ENCODE peak calls at places on chromosomes 2 and 18, in nine cellular contexts. One of them, this sample, is unnamed. For H3K4me1 and H3K36me3, the result is how much of the 10 kb centered on the place peaks cover.

GRCh38 chr18:23922939-23923338 is 91.6 kb upstream of the TTC39C start:
- DNase-seq in heart right ventricle: no peak
- DNase-seq in PC-9: no peak
- DNase-seq in HepG2: no peak
- DNase-seq in hepatocyte: no peak
- DNase-seq in colonic mucosa: no peak
- DNase-seq in GM23248: no peak
- DNase-seq in iPS DF 6.9: no peak
- DNase-seq in cardiac muscle cell: no peak
- DNase-seq in this sample: no peak

GRCh38 chr2:64455545-64455944 is 1.6 kb downstream of the LGALSL start:
- DNase-seq in heart right ventricle: no peak
- DNase-seq in PC-9: no peak
- DNase-seq in HepG2: peak
- DNase-seq in hepatocyte: no peak
- DNase-seq in colonic mucosa: no peak
- DNase-seq in GM23248: no peak
- DNase-seq in iPS DF 6.9: no peak
- DNase-seq in cardiac muscle cell: no peak
- DNase-seq in this sample: no peak

GRCh38 chr2:220356076-220356475 is 728.6 kb downstream of the SLC4A3 start:
- DNase-seq in heart right ventricle: no peak
- DNase-seq in PC-9: peak
- DNase-seq in HepG2: no peak
- DNase-seq in hepatocyte: no peak
- DNase-seq in colonic mucosa: no peak
- DNase-seq in GM23248: no peak
- DNase-seq in iPS DF 6.9: no peak
- DNase-seq in cardiac muscle cell: no peak
- DNase-seq in this sample: no peak

GRCh38 chr2:233544079-233544690 is 22.4 kb downstream of the USP40 start:
- DNase-seq in heart right ventricle: no peak
- DNase-seq in PC-9: no peak
- DNase-seq in HepG2: no peak
- DNase-seq in hepatocyte: no peak
- DNase-seq in colonic mucosa: peak
- DNase-seq in GM23248: peak
- DNase-seq in iPS DF 6.9: no peak
- DNase-seq in cardiac muscle cell: no peak
- DNase-seq in this sample: no peak

GRCh38 chr18:5237083-5237722 is 40.1 kb upstream of the AKAIN1 start:
- DNase-seq in heart right ventricle: no peak
- DNase-seq in PC-9: no peak
- DNase-seq in HepG2: peak
- DNase-seq in hepatocyte: no peak
- DNase-seq in colonic mucosa: no peak
- DNase-seq in GM23248: peak
- DNase-seq in iPS DF 6.9: no peak
- DNase-seq in cardiac muscle cell: no peak
- DNase-seq in this sample: no peak

GRCh38 chr2:15808221-15808574 is 132.2 kb upstream of the MYCN start:
- DNase-seq in heart right ventricle: no peak
- DNase-seq in PC-9: no peak
- DNase-seq in HepG2: no peak
- DNase-seq in hepatocyte: no peak
- DNase-seq in colonic mucosa: no peak
- DNase-seq in GM23248: no peak
- DNase-seq in iPS DF 6.9: no peak
- DNase-seq in cardiac muscle cell: no peak
- DNase-seq in this sample: no peak

GRCh38 chr18:51867767-51868166 is 472.2 kb upstream of the DCC start:
- DNase-seq in heart right ventricle: no peak
- DNase-seq in PC-9: no peak
- DNase-seq in HepG2: no peak
- DNase-seq in hepatocyte: peak
- DNase-seq in colonic mucosa: no peak
- DNase-seq in GM23248: peak
- DNase-seq in iPS DF 6.9: no peak
- DNase-seq in cardiac muscle cell: peak
- DNase-seq in this sample: no peak

GRCh38 chr2:96580771-96581170 is 44.2 kb downstream of the ARID5A start:
- DNase-seq in heart right ventricle: no peak
- DNase-seq in PC-9: no peak
- DNase-seq in HepG2: peak
- DNase-seq in hepatocyte: peak
- DNase-seq in colonic mucosa: no peak
- DNase-seq in GM23248: peak
- DNase-seq in iPS DF 6.9: no peak
- DNase-seq in cardiac muscle cell: peak
- DNase-seq in this sample: no peak

GRCh38 chr2:102184018-102184417 is 2.8 kb upstream of the IL1RL2 start:
- DNase-seq in heart right ventricle: no peak
- DNase-seq in PC-9: no peak
- DNase-seq in HepG2: no peak
- DNase-seq in hepatocyte: no peak
- DNase-seq in colonic mucosa: no peak
- DNase-seq in GM23248: no peak
- DNase-seq in iPS DF 6.9: no peak
- DNase-seq in cardiac muscle cell: no peak
- DNase-seq in this sample: no peak

GRCh38 chr18:8771930-8772329 is 66.6 kb downstream of the MTCL1 start:
- DNase-seq in heart right ventricle: peak
- DNase-seq in PC-9: no peak
- DNase-seq in HepG2: no peak
- DNase-seq in hepatocyte: no peak
- DNase-seq in colonic mucosa: no peak
- DNase-seq in GM23248: peak
- DNase-seq in iPS DF 6.9: no peak
- DNase-seq in cardiac muscle cell: no peak
- DNase-seq in this sample: peak

GRCh38 chr18:43875496-43875895 is 598.2 kb upstream of the SYT4 start:
- DNase-seq in heart right ventricle: no peak
- DNase-seq in PC-9: no peak
- DNase-seq in HepG2: no peak
- DNase-seq in hepatocyte: peak
- DNase-seq in colonic mucosa: no peak
- DNase-seq in GM23248: peak
- DNase-seq in iPS DF 6.9: no peak
- DNase-seq in cardiac muscle cell: no peak
- DNase-seq in this sample: no peak

GRCh38 chr2:177315303-177315887 is 50.9 kb upstream of the NFE2L2 start:
- DNase-seq in heart right ventricle: no peak
- DNase-seq in PC-9: no peak
- DNase-seq in HepG2: no peak
- DNase-seq in hepatocyte: no peak
- DNase-seq in colonic mucosa: no peak
- DNase-seq in GM23248: no peak
- DNase-seq in iPS DF 6.9: no peak
- DNase-seq in cardiac muscle cell: no peak
- DNase-seq in this sample: no peak

GRCh38 chr2:28668880-28669279 is 82.8 kb upstream of the PPP1CB start:
- DNase-seq in heart right ventricle: no peak
- DNase-seq in PC-9: no peak
- DNase-seq in HepG2: no peak
- DNase-seq in hepatocyte: no peak
- DNase-seq in colonic mucosa: no peak
- DNase-seq in GM23248: no peak
- DNase-seq in iPS DF 6.9: no peak
- DNase-seq in cardiac muscle cell: no peak
- DNase-seq in this sample: no peak

GRCh38 chr2:98134601-98135000 is 47.6 kb downstream of the VWA3B start:
- DNase-seq in heart right ventricle: no peak
- DNase-seq in PC-9: no peak
- DNase-seq in HepG2: no peak
- DNase-seq in hepatocyte: peak
- DNase-seq in colonic mucosa: no peak
- DNase-seq in GM23248: no peak
- DNase-seq in iPS DF 6.9: no peak
- DNase-seq in cardiac muscle cell: no peak
- DNase-seq in this sample: no peak

GRCh38 chr2:237315170-237315880 is 98.6 kb downstream of the COL6A3 start:
- DNase-seq in heart right ventricle: peak
- DNase-seq in PC-9: no peak
- DNase-seq in HepG2: peak
- DNase-seq in hepatocyte: peak
- DNase-seq in colonic mucosa: peak
- DNase-seq in GM23248: peak
- DNase-seq in iPS DF 6.9: no peak
- DNase-seq in cardiac muscle cell: peak
- DNase-seq in this sample: peak
- H3K4me1 ChIP-seq in heart right ventricle: under half
- H3K4me1 ChIP-seq in PC-9: under half
- H3K4me1 ChIP-seq in HepG2: under half
- H3K4me1 ChIP-seq in hepatocyte: under half
- H3K4me1 ChIP-seq in colonic mucosa: under half
- H3K4me1 ChIP-seq in GM23248: under half
- H3K4me1 ChIP-seq in iPS DF 6.9: under half
- H3K4me1 ChIP-seq in cardiac muscle cell: under half
- H3K4me1 ChIP-seq in this sample: half or more

GRCh38 chr2:71455011-71455740 is 1.8 kb downstream of the DYSF start:
- DNase-seq in heart right ventricle: no peak
- DNase-seq in PC-9: no peak
- DNase-seq in HepG2: no peak
- DNase-seq in hepatocyte: no peak
- DNase-seq in colonic mucosa: no peak
- DNase-seq in GM23248: no peak
- DNase-seq in iPS DF 6.9: no peak
- DNase-seq in cardiac muscle cell: no peak
- DNase-seq in this sample: no peak
- H3K27ac ChIP-seq in heart right ventricle: peak
- H3K27ac ChIP-seq in PC-9: no peak
- H3K27ac ChIP-seq in HepG2: no peak
- H3K27ac ChIP-seq in hepatocyte: no peak
- H3K27ac ChIP-seq in colonic mucosa: no peak
- H3K27ac ChIP-seq in GM23248: no peak
- H3K27ac ChIP-seq in iPS DF 6.9: no peak
- H3K27ac ChIP-seq in cardiac muscle cell: peak
- H3K27ac ChIP-seq in this sample: no peak

GRCh38 chr2:113896791-113897190 is 6.9 kb downstream of the ACTR3 start:
- DNase-seq in heart right ventricle: no peak
- DNase-seq in PC-9: no peak
- DNase-seq in HepG2: no peak
- DNase-seq in hepatocyte: no peak
- DNase-seq in colonic mucosa: no peak
- DNase-seq in GM23248: peak
- DNase-seq in iPS DF 6.9: no peak
- DNase-seq in cardiac muscle cell: no peak
- DNase-seq in this sample: no peak
- H3K36me3 ChIP-seq in heart right ventricle: under half
- H3K36me3 ChIP-seq in PC-9: under half
- H3K36me3 ChIP-seq in HepG2: under half
- H3K36me3 ChIP-seq in hepatocyte: under half
- H3K36me3 ChIP-seq in colonic mucosa: under half
- H3K36me3 ChIP-seq in GM23248: under half
- H3K36me3 ChIP-seq in iPS DF 6.9: under half
- H3K36me3 ChIP-seq in cardiac muscle cell: under half
- H3K36me3 ChIP-seq in this sample: half or more

GRCh38 chr2:162317058-162317742 is 1.3 kb downstream of the IFIH1 start:
- DNase-seq in heart right ventricle: no peak
- DNase-seq in PC-9: no peak
- DNase-seq in HepG2: no peak
- DNase-seq in hepatocyte: no peak
- DNase-seq in colonic mucosa: no peak
- DNase-seq in GM23248: no peak
- DNase-seq in iPS DF 6.9: no peak
- DNase-seq in cardiac muscle cell: no peak
- DNase-seq in this sample: no peak

GRCh38 chr2:162317910-162318279 is 589 bp downstream of the IFIH1 start:
- DNase-seq in heart right ventricle: peak
- DNase-seq in PC-9: peak
- DNase-seq in HepG2: no peak
- DNase-seq in hepatocyte: peak
- DNase-seq in colonic mucosa: peak
- DNase-seq in GM23248: peak
- DNase-seq in iPS DF 6.9: no peak
- DNase-seq in cardiac muscle cell: no peak
- DNase-seq in this sample: no peak

GRCh38 chr2:162316590-162316989 is 1.9 kb downstream of the IFIH1 start:
- DNase-seq in heart right ventricle: no peak
- DNase-seq in PC-9: no peak
- DNase-seq in HepG2: no peak
- DNase-seq in hepatocyte: no peak
- DNase-seq in colonic mucosa: no peak
- DNase-seq in GM23248: no peak
- DNase-seq in iPS DF 6.9: no peak
- DNase-seq in cardiac muscle cell: no peak
- DNase-seq in this sample: no peak

GRCh38 chr2:162312853-162313252 is 5.6 kb downstream of the IFIH1 start:
- DNase-seq in heart right ventricle: no peak
- DNase-seq in PC-9: no peak
- DNase-seq in HepG2: no peak
- DNase-seq in hepatocyte: no peak
- DNase-seq in colonic mucosa: no peak
- DNase-seq in GM23248: no peak
- DNase-seq in iPS DF 6.9: no peak
- DNase-seq in cardiac muscle cell: no peak
- DNase-seq in this sample: no peak

DNA sequence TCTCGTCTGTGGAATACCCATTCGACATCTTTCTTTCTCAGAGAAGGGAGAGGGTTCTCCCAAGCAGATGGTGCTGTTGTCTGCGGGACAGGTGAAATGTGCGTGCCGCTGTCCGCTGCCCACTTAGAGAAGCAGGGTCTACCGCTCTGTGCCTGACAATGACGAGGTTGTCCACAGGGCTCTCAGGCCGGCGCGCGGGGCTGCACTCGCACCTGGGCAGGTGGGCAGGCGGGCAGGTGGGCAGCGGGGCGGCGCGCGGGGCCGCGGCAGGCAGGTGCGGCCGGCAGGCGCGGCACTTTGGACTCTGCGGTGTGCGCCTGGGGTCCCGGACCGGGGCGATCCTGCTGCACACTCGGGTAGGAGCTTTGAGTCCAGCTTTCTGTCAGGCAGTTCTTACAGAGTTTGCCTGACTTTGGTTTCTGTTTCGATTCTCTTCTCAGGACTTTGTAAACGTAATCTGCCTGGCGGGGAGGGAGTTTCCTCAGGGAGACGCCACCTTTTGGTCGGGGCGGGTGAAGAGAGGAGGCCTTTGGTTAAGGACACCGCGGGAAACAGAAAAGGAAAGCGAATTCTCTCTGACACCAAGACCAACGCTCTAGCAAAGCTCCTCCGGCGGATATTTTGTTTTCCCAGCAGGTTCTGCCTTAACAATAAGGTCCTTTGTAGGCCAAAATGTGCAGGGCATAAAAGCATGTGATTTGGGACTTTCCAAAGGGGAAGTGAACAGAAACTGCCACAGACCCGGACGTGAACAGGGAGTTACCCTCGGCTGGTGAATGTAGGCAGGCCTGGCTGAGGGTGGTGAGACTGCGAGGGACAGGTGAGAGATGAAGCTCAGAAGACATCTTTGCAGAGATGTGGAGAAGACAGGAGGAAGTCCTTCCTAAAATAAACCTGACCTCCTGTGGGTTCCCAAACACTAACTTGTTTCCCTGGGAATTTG is at the start of gene IFIH1:
- DNase-seq in heart right ventricle: peak
- DNase-seq in PC-9: peak
- DNase-seq in HepG2: peak
- DNase-seq in hepatocyte: peak
- DNase-seq in colonic mucosa: peak
- DNase-seq in GM23248: peak
- DNase-seq in iPS DF 6.9: no peak
- DNase-seq in cardiac muscle cell: peak
- DNase-seq in this sample: peak
- H3K4me1 ChIP-seq in heart right ventricle: under half
- H3K4me1 ChIP-seq in PC-9: under half
- H3K4me1 ChIP-seq in HepG2: under half
- H3K4me1 ChIP-seq in hepatocyte: under half
- H3K4me1 ChIP-seq in colonic mucosa: under half
- H3K4me1 ChIP-seq in GM23248: under half
- H3K4me1 ChIP-seq in iPS DF 6.9: under half
- H3K4me1 ChIP-seq in cardiac muscle cell: under half
- H3K4me1 ChIP-seq in this sample: under half